ENCODE peak calls at places on chromosomes 16 and 17, in eight cellular contexts. H, Q, D, S, E, G, V and Z are unnamed samples.

GRCh38 chr17:68903294-68903693 is 51.9 kb downstream of the ABCA8 start:
- DNase-seq in H (no peak), Q (no peak), D (no peak), S (no peak), E (no peak), G (no peak), V (no peak), Z (no peak)

GRCh38 chr16:1691956-1692355 is 13.9 kb downstream of the JPT2 start:
- DNase-seq in H (no peak), Q (no peak), D (peak), S (no peak), E (no peak), G (no peak), V (no peak), Z (no peak)

GRCh38 chr17:72183194-72183685 is 62.4 kb downstream of the SOX9 start:
- DNase-seq in H (no peak), Q (no peak), D (no peak), S (peak), E (no peak), G (no peak), V (no peak), Z (no peak)

GRCh38 chr16:31711344-31711845 is 162.2 kb upstream of the ZNF267 start:
- DNase-seq in H (no peak), Q (no peak), D (no peak), S (no peak), E (no peak), G (no peak), V (peak), Z (no peak)

GRCh38 chr16:89130448-89130847 is 36.8 kb downstream of the ACSF3 start:
- DNase-seq in H (no peak), Q (no peak), D (no peak), S (no peak), E (no peak), G (no peak), V (no peak), Z (no peak)

GRCh38 chr17:68698761-68699160 is 97.6 kb upstream of the FAM20A start:
- DNase-seq in H (no peak), Q (no peak), D (no peak), S (no peak), E (no peak), G (no peak), V (no peak), Z (no peak)

GRCh38 chr16:68902376-68903345 is 59.3 kb downstream of the TANGO6 start:
- DNase-seq in H (peak), Q (peak), D (peak), S (peak), E (peak), G (no peak), V (peak), Z (peak)

GRCh38 chr17:82218349-82219075 is 5.9 kb upstream of the CCDC57 start:
- DNase-seq in H (no peak), Q (peak), D (no peak), S (no peak), E (no peak), G (no peak), V (no peak), Z (no peak)

GRCh38 chr16:29686740-29687327 is 7.9 kb downstream of the QPRT start:
- DNase-seq in H (no peak), Q (no peak), D (no peak), S (no peak), E (no peak), G (no peak), V (no peak), Z (no peak)

GRCh38 chr16:29995911-29996772 is at the start of gene INO80E:
- DNase-seq in H (peak), Q (peak), D (peak), S (peak), E (peak), G (peak), V (peak), Z (peak)

GRCh38 chr17:9291912-9292562 is 270.7 kb downstream of the NTN1 start:
- DNase-seq in H (peak), Q (peak), D (no peak), S (peak), E (peak), G (no peak), V (peak), Z (peak)

GRCh38 chr17:58267347-58268324 is 13.1 kb downstream of the MPO start:
- DNase-seq in H (no peak), Q (no peak), D (no peak), S (no peak), E (no peak), G (no peak), V (no peak), Z (no peak)

GRCh38 chr17:57455063-57455914 is 199.0 kb downstream of the MSI2 start:
- DNase-seq in H (no peak), Q (no peak), D (no peak), S (no peak), E (peak), G (no peak), V (no peak), Z (peak)

GRCh38 chr16:27378871-27379580 is 22.9 kb upstream of the IL21R start:
- DNase-seq in H (no peak), Q (no peak), D (no peak), S (no peak), E (no peak), G (no peak), V (no peak), Z (peak)

GRCh38 chr16:27373312-27373711 is 28.7 kb upstream of the IL21R start:
- DNase-seq in H (no peak), Q (no peak), D (no peak), S (no peak), E (no peak), G (no peak), V (no peak), Z (no peak)

GRCh38 chr16:27377666-27378485 is 24.1 kb upstream of the IL21R start:
- DNase-seq in H (no peak), Q (no peak), D (no peak), S (no peak), E (peak), G (no peak), V (no peak), Z (no peak)

GRCh38 chr16:27374231-27374793 is 27.7 kb upstream of the IL21R start:
- DNase-seq in H (no peak), Q (no peak), D (no peak), S (no peak), E (peak), G (no peak), V (no peak), Z (no peak)

DNA sequence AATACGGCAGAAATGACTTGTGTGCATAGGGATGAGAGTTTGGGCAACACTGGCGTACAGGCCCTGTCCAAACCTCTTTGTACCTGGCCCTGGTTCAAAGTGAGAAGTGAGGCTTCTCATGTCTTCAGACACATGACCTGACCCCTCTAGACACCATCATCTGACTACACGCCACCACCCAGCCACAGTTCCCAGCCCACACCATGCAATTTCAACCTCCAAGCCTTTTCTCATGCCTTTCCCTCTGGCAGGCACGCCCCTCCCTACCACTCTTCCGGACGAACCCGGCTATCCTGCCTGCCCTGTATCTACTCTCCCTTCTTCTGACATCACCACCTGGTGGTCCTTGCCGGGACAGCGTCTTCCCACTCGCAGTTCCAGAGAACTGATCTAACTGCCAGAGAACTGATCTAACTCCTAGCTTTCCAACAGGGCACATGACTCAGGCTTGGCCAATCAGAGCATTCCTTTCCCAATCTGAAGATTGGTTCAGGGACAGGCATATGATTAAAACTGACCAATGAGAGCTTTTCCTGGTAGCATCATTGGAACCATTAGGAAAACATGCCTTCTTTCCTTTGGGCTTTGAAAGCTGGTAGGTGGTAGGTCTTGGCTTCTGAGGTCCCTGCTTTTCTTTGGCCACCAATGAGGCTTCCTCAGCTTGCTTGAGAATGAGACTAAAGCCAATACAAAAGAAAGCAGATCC is 27.0 kb upstream of the IL21R start:
- DNase-seq in H (peak), Q (peak), D (peak), S (peak), E (peak), G (peak), V (peak), Z (peak)
- TF ChIP-seq CTCF in H (peak), Q (peak), D (peak), S (peak), E (peak), G (peak), V (peak), Z (peak)

GRCh38 chr16:56969769-56970168 is 8.0 kb downstream of the CETP start:
- DNase-seq in H (no peak), Q (no peak), D (no peak), S (no peak), E (no peak), G (no peak), V (no peak), Z (no peak)

GRCh38 chr16:56965149-56965938 is 3.6 kb downstream of the CETP start:
- DNase-seq in H (no peak), Q (no peak), D (no peak), S (no peak), E (no peak), G (no peak), V (no peak), Z (no peak)

GRCh38 chr16:56964243-56965148 is 2.7 kb downstream of the CETP start:
- DNase-seq in H (peak), Q (peak), D (peak), S (peak), E (peak), G (peak), V (peak), Z (peak)

GRCh38 chr16:56967733-56968132 is 6.0 kb downstream of the CETP start:
- DNase-seq in H (no peak), Q (no peak), D (no peak), S (peak), E (no peak), G (no peak), V (no peak), Z (no peak)

GRCh38 chr16:56965939-56966515 is 4.3 kb downstream of the CETP start:
- DNase-seq in H (no peak), Q (no peak), D (no peak), S (no peak), E (no peak), G (no peak), V (no peak), Z (no peak)
- H2AFZ ChIP-seq in H (peak), Q (no peak), D (no peak), S (no peak), E (peak), G (peak), V (peak), Z (no peak)

DNA sequence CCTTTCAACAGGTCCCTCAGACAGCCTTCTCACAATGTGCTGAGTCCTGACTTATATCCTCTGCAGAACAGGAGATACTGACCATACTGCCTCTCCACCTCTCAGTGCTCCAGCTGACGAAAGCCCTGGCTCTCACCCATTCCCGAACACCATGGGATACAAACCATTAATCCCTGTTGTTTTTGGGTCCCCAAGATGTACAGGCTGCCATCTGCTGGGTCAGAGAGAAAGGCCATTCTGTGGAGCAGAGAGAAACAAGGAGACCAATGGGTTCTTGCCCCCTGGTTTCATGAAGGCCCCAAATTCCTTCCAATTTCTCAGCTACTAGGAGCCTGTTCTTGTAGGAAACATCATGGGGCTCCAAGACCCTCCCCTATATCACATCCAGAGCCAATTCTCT is 3.0 kb downstream of the ERN2 start:
- DNase-seq in H (no peak), Q (no peak), D (no peak), S (no peak), E (no peak), G (no peak), V (no peak), Z (no peak)
- TF ChIP-seq CTCF in H (no peak), Q (no peak), D (no peak), S (no peak), E (no peak), G (no peak), V (no peak), Z (no peak)

GRCh38 chr17:44607836-44608690 is 48.2 kb upstream of the MEIOC start:
- DNase-seq in H (peak), Q (peak), D (no peak), S (peak), E (no peak), G (peak), V (peak), Z (no peak)
- H2AFZ ChIP-seq in H (no peak), Q (peak), D (no peak), S (no peak), E (no peak), G (no peak), V (peak), Z (no peak)

DNA sequence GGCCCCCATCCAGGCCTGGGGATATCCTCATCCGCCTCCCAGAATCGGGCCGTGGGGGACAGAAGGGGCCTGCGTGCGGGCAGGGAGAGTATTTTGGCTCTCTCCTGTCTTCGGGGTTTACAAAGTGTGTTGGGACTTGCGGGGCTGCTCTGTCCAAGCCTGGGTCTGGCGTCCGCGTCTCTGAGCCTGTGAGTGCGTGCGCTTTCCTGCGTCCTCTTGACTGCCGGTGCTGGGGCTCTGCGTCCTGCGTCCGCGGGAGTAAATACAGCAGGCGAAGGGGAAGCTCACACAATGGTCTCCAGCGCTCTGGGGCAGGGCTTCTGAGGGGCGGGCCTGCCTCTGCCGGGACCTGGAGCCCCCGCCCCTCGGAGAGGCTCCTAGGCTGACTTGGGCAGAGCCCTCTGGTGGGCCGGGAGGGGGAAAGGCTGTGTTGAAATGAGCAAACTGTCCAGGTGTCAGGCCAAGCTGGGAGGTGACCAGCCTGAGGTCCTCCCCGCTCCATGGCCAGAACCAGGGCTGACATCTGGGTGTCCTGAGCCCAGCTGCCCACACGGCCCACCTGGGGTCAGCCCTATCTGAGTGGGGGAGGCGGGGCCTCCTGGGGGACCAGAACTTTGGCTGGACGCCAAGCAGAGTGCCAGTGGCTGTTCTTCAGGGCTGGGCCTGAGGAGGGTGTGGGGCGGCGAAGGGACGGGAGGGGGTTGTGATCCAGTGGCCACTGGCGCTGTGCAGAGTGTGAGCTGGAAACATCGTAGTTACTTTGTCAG is 233.6 kb downstream of the SEC14L1 start:
- DNase-seq in H (peak), Q (peak), D (no peak), S (peak), E (peak), G (peak), V (peak), Z (peak)
- TF ChIP-seq CTCF in H (no peak), Q (peak), D (no peak), S (peak), E (peak), G (peak), V (no peak), Z (peak)

GRCh38 chr16:79769320-79770243 is 169.0 kb upstream of the MAF start:
- DNase-seq in H (no peak), Q (no peak), D (no peak), S (no peak), E (no peak), G (no peak), V (no peak), Z (no peak)
- H2AFZ ChIP-seq in H (no peak), Q (no peak), D (no peak), S (no peak), E (peak), G (peak), V (no peak), Z (peak)